ENCODE peak calls at places on chromosomes 7 and 10, in five cellular contexts. One of them, this sample, is unnamed.

GRCh38 chr10:33032354-33033254 is 74.6 kb upstream of the ITGB1 start:
- DNase-seq in fibroblast of villous mesenchyme: peak
- DNase-seq in fibroblast of the aortic adventitia: peak
- DNase-seq in bronchial epithelial cell: peak
- DNase-seq in fibroblast of pulmonary artery: peak
- DNase-seq in this sample: peak

GRCh38 chr7:115229401-115230083 is 307.6 kb downstream of the MDFIC start:
- DNase-seq in bronchial epithelial cell: peak
- DNase-seq in fibroblast of pulmonary artery: no peak
- DNase-seq in fibroblast of the aortic adventitia: no peak
- DNase-seq in fibroblast of villous mesenchyme: peak
- DNase-seq in this sample: no peak

GRCh38 chr7:1569016-1569415 is 816 bp downstream of the PSMG3 start:
- DNase-seq in bronchial epithelial cell: no peak
- DNase-seq in fibroblast of pulmonary artery: no peak
- DNase-seq in fibroblast of the aortic adventitia: peak
- DNase-seq in fibroblast of villous mesenchyme: peak
- DNase-seq in this sample: peak

GRCh38 chr7:29239638-29240037 is 45.1 kb downstream of the CHN2 start:
- DNase-seq in fibroblast of villous mesenchyme: no peak
- DNase-seq in fibroblast of pulmonary artery: no peak
- DNase-seq in bronchial epithelial cell: peak
- DNase-seq in fibroblast of the aortic adventitia: peak
- DNase-seq in this sample: peak

GRCh38 chr10:62083413-62083794 is 181.9 kb downstream of the ARID5B start:
- DNase-seq in fibroblast of villous mesenchyme: peak
- DNase-seq in fibroblast of the aortic adventitia: peak
- DNase-seq in bronchial epithelial cell: peak
- DNase-seq in fibroblast of pulmonary artery: peak
- DNase-seq in this sample: peak

GRCh38 chr7:4724648-4725013 is 42.5 kb downstream of the FOXK1 start:
- DNase-seq in fibroblast of the aortic adventitia: peak
- DNase-seq in fibroblast of pulmonary artery: peak
- DNase-seq in fibroblast of villous mesenchyme: peak
- DNase-seq in bronchial epithelial cell: no peak
- DNase-seq in this sample: peak

GRCh38 chr7:151085691-151086620 is at the start of gene AGAP3:
- DNase-seq in fibroblast of villous mesenchyme: peak
- DNase-seq in fibroblast of pulmonary artery: peak
- DNase-seq in fibroblast of the aortic adventitia: peak
- DNase-seq in bronchial epithelial cell: peak
- DNase-seq in this sample: peak

GRCh38 chr10:498760-499435 is 190.6 kb downstream of the DIP2C start:
- DNase-seq in fibroblast of the aortic adventitia: no peak
- DNase-seq in fibroblast of pulmonary artery: no peak
- DNase-seq in bronchial epithelial cell: no peak
- DNase-seq in fibroblast of villous mesenchyme: no peak
- DNase-seq in this sample: no peak

GRCh38 chr7:150902078-150903033 is 50.0 kb downstream of the AOC1 start:
- DNase-seq in fibroblast of pulmonary artery: no peak
- DNase-seq in fibroblast of the aortic adventitia: no peak
- DNase-seq in bronchial epithelial cell: no peak
- DNase-seq in fibroblast of villous mesenchyme: no peak
- DNase-seq in this sample: no peak

GRCh38 chr10:14748471-14748870 is 26.2 kb downstream of the FAM107B start:
- DNase-seq in fibroblast of pulmonary artery: no peak
- DNase-seq in fibroblast of the aortic adventitia: no peak
- DNase-seq in bronchial epithelial cell: no peak
- DNase-seq in fibroblast of villous mesenchyme: no peak
- DNase-seq in this sample: no peak

GRCh38 chr7:82234457-82235049 is 209.0 kb downstream of the CACNA2D1 start:
- DNase-seq in fibroblast of the aortic adventitia: peak
- DNase-seq in fibroblast of pulmonary artery: peak
- DNase-seq in bronchial epithelial cell: peak
- DNase-seq in fibroblast of villous mesenchyme: peak
- DNase-seq in this sample: peak

GRCh38 chr10:25934673-25935139 is 677 bp downstream of the MYO3A start:
- DNase-seq in fibroblast of the aortic adventitia: no peak
- DNase-seq in fibroblast of villous mesenchyme: no peak
- DNase-seq in bronchial epithelial cell: no peak
- DNase-seq in fibroblast of pulmonary artery: no peak
- DNase-seq in this sample: no peak

GRCh38 chr7:29848941-29849340 is 42.6 kb downstream of the WIPF3 start:
- DNase-seq in fibroblast of villous mesenchyme: no peak
- DNase-seq in fibroblast of the aortic adventitia: no peak
- DNase-seq in fibroblast of pulmonary artery: no peak
- DNase-seq in bronchial epithelial cell: no peak
- DNase-seq in this sample: no peak

GRCh38 chr10:72802291-72803118 is 91.0 kb upstream of the OIT3 start:
- DNase-seq in bronchial epithelial cell: peak
- DNase-seq in fibroblast of the aortic adventitia: peak
- DNase-seq in fibroblast of villous mesenchyme: peak
- DNase-seq in fibroblast of pulmonary artery: peak
- DNase-seq in this sample: peak

GRCh38 chr10:110679633-110680472 is 35.7 kb downstream of the RBM20 start:
- DNase-seq in bronchial epithelial cell: no peak
- DNase-seq in fibroblast of pulmonary artery: no peak
- DNase-seq in fibroblast of villous mesenchyme: no peak
- DNase-seq in fibroblast of the aortic adventitia: no peak
- DNase-seq in this sample: no peak

GRCh38 chr7:35241884-35242283 is 12.0 kb downstream of the TBX20 start:
- DNase-seq in fibroblast of pulmonary artery: no peak
- DNase-seq in fibroblast of villous mesenchyme: no peak
- DNase-seq in bronchial epithelial cell: no peak
- DNase-seq in fibroblast of the aortic adventitia: no peak
- DNase-seq in this sample: no peak

GRCh38 chr7:154503962-154504550 is 451.9 kb downstream of the DPP6 start:
- DNase-seq in fibroblast of villous mesenchyme: peak
- DNase-seq in bronchial epithelial cell: peak
- DNase-seq in fibroblast of the aortic adventitia: peak
- DNase-seq in fibroblast of pulmonary artery: peak
- DNase-seq in this sample: peak
- TF ChIP-seq CTCF in fibroblast of villous mesenchyme: peak
- TF ChIP-seq CTCF in bronchial epithelial cell: peak
- TF ChIP-seq CTCF in fibroblast of the aortic adventitia: no peak
- TF ChIP-seq CTCF in fibroblast of pulmonary artery: peak
- TF ChIP-seq CTCF in this sample: peak

DNA sequence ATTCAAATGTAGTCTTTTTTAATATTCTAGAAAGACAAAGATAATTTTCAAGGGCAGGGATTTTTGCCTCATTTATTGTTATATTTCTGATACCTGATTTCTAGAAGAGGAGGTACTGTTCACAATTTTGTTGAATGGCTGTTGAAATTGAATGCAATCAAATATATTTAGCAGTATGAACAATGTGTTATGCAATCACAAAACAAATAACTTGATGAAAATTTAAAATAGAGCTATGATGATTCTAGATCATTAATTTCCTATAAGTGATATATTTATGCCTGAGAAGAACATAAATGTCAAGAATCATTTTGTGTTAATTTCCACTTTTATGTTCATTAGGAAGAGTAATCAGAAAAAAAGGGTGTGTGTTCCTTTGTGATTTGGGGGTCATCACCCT is 114.6 kb upstream of the CNTNAP2 start:
- DNase-seq in fibroblast of the aortic adventitia: no peak
- DNase-seq in bronchial epithelial cell: no peak
- DNase-seq in fibroblast of pulmonary artery: no peak
- DNase-seq in fibroblast of villous mesenchyme: no peak
- DNase-seq in this sample: no peak
- H3K4me3 ChIP-seq in fibroblast of the aortic adventitia: no peak
- H3K4me3 ChIP-seq in bronchial epithelial cell: no peak
- H3K4me3 ChIP-seq in fibroblast of pulmonary artery: no peak
- H3K4me3 ChIP-seq in fibroblast of villous mesenchyme: no peak
- H3K4me3 ChIP-seq in this sample: no peak

DNA sequence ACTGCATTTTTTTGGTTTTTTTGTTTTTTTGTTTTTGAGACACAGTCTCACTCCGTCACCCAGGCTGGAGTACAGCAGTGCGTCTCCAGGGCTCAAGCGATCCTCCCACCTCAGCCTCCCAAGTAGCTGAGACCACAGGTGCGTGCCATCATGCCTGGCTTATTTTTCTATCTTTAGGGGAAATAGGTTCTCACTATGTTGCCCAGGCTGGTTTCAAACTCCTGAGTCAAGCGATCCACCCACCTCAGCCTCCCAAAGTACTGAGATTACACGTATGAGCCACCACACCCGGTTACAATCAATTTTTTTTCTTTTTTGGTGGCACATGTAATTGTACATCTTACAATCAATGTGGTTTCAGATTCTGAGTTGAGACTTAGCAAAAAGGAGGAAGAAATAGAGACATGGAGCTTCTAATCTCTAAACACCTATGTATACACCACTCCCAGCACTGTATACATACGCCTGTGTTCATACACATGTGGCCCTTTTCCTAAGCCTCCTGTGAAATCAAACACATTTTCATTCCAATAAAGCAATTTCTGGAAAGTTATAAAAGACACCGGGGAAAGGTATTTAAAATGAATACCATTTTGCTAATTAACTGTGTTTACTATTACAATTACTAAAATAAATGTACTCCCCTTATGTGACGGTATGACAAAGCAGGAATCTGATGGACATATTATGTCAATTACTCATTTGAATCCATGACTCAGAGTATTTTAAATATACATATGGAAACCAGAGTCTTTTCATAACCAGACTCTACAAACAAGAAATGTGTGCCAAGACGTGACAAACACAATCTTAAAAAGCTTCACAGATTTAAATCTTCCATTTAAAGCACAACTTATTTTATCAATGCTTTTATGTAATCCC is 40.9 kb downstream of the SMURF1 start:
- DNase-seq in bronchial epithelial cell: peak
- DNase-seq in fibroblast of villous mesenchyme: peak
- DNase-seq in fibroblast of the aortic adventitia: peak
- DNase-seq in fibroblast of pulmonary artery: peak
- DNase-seq in this sample: peak
- TF ChIP-seq CTCF in bronchial epithelial cell: no peak
- TF ChIP-seq CTCF in fibroblast of villous mesenchyme: no peak
- TF ChIP-seq CTCF in fibroblast of the aortic adventitia: no peak
- TF ChIP-seq CTCF in fibroblast of pulmonary artery: no peak
- TF ChIP-seq CTCF in this sample: no peak

GRCh38 chr7:100677308-100678095 is 4.0 kb downstream of the GNB2 start:
- DNase-seq in fibroblast of villous mesenchyme: no peak
- DNase-seq in bronchial epithelial cell: no peak
- DNase-seq in fibroblast of pulmonary artery: no peak
- DNase-seq in fibroblast of the aortic adventitia: no peak
- DNase-seq in this sample: no peak
- H3K4me3 ChIP-seq in fibroblast of villous mesenchyme: no peak
- H3K4me3 ChIP-seq in bronchial epithelial cell: no peak
- H3K4me3 ChIP-seq in fibroblast of pulmonary artery: no peak
- H3K4me3 ChIP-seq in fibroblast of the aortic adventitia: no peak
- H3K4me3 ChIP-seq in this sample: no peak

GRCh38 chr7:22587322-22587721 is 87.3 kb upstream of the STEAP1B start:
- DNase-seq in bronchial epithelial cell: peak
- DNase-seq in fibroblast of pulmonary artery: peak
- DNase-seq in fibroblast of the aortic adventitia: peak
- DNase-seq in fibroblast of villous mesenchyme: peak
- DNase-seq in this sample: peak
- TF ChIP-seq CTCF in bronchial epithelial cell: no peak
- TF ChIP-seq CTCF in fibroblast of pulmonary artery: no peak
- TF ChIP-seq CTCF in fibroblast of the aortic adventitia: no peak
- TF ChIP-seq CTCF in fibroblast of villous mesenchyme: no peak
- TF ChIP-seq CTCF in this sample: no peak

DNA sequence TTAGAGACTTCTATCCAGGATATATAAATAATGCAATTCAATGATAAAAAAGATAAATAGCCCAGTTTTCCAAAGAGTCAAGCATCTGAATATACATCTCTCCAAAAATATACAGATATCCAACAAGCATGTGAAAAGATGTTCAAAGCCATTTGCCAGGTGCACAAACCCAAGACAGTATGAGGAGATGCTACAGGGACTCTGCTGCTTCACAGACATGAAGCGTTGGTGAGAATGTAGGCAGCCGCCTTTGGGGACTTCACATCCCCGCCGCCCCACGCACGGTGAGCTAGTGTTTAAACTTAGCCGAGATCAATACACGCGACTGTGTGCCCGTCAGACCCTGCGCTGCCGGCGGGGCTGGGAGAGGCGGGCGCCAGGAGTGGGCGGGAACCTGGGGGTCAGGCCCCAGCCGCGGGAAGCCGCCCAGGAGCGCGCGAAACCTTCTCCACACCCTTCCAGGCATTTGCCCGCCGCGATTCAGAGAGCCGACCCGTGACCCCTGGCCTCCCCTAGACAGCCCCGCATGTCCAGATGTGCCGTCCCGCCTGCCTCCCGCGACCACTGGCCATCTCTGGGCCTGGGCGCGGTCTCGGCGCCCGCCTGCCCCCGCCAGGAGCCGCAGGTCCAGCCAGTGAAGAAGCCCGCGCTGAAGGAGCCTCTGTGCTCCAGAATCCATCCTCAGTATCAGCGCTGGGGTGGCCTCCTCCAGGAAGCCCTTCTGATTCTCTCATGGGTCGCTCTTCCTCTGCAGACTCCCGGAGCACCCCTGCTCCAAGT is 823 bp upstream of the ALOX5 start:
- DNase-seq in bronchial epithelial cell: no peak
- DNase-seq in fibroblast of villous mesenchyme: no peak
- DNase-seq in fibroblast of the aortic adventitia: no peak
- DNase-seq in fibroblast of pulmonary artery: no peak
- DNase-seq in this sample: no peak
- H3K4me3 ChIP-seq in bronchial epithelial cell: no peak
- H3K4me3 ChIP-seq in fibroblast of villous mesenchyme: no peak
- H3K4me3 ChIP-seq in fibroblast of the aortic adventitia: no peak
- H3K4me3 ChIP-seq in fibroblast of pulmonary artery: no peak
- H3K4me3 ChIP-seq in this sample: no peak

DNA sequence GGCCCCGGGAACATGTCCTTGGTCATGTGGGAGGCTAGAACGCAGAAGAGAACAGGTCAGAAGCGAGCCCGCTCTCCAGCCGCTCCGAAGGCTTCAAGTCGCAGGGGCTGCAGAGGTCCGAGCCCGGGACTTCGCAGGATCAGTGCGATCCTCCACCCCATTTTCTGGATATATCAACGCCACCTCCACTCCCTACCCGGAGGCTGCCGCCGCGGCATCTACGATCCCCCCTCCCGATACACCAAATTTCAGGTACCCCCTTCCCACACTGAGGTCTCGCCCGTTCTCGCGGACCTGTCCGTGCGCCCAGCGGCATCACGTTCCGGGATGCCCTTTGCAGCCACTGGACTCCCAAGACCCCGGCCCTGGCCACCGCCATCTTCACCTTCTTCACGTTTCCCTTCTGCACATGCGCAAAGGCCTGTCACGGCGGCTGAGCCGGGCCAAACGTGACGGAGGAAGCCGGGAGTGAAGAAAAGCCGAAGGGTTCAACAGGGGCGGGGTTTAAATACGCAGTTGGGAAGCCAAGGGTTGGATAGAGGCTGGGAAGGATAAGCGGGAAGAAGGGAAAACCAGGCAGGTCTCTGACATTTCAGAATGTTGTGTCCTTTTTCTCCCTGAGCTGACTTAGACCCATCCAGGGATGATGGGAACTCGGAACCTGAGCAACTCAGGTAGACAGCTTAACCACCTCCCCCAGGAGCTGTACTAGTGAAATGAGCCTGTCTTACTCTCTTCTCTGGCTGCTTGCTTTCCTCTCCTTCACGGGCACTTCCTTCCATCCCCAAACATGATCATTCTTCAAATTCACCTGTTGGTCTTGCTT is at the start of gene NDUFB8:
- DNase-seq in fibroblast of the aortic adventitia: peak
- DNase-seq in bronchial epithelial cell: peak
- DNase-seq in fibroblast of pulmonary artery: peak
- DNase-seq in fibroblast of villous mesenchyme: peak
- DNase-seq in this sample: peak
- TF ChIP-seq CTCF in fibroblast of the aortic adventitia: no peak
- TF ChIP-seq CTCF in bronchial epithelial cell: no peak
- TF ChIP-seq CTCF in fibroblast of pulmonary artery: no peak
- TF ChIP-seq CTCF in fibroblast of villous mesenchyme: no peak
- TF ChIP-seq CTCF in this sample: no peak

GRCh38 chr7:69108041-69108440 is 490.2 kb upstream of the AUTS2 start:
- DNase-seq in fibroblast of villous mesenchyme: no peak
- DNase-seq in fibroblast of pulmonary artery: no peak
- DNase-seq in bronchial epithelial cell: no peak
- DNase-seq in fibroblast of the aortic adventitia: no peak
- DNase-seq in this sample: no peak
- H3K4me3 ChIP-seq in fibroblast of villous mesenchyme: no peak
- H3K4me3 ChIP-seq in fibroblast of pulmonary artery: no peak
- H3K4me3 ChIP-seq in bronchial epithelial cell: no peak
- H3K4me3 ChIP-seq in fibroblast of the aortic adventitia: no peak
- H3K4me3 ChIP-seq in this sample: no peak